ENCODE peak calls at places on chromosomes 1 and 21, in six cellular contexts. V is CD4-positive, alpha-beta T cell; J is AG04450; D is fibroblast of the conjunctiva; W is progenitor cell of endocrine pancreas; R is activated T-helper 1 cell treated with anti-CD3 and anti-CD28 coated beads, Interleukin-2, amount 50 U/mL, for 16 hours. Y is an unnamed sample.

GRCh38 chr1:9612871-9613624 is 24.3 kb downstream of the TMEM201 start:
- DNase-seq in V (no peak), J (no peak), D (no peak), W (no peak), R (no peak), Y (no peak)

GRCh38 chr1:183306317-183307042 is 111.7 kb downstream of the NMNAT2 start:
- DNase-seq in V (no peak), J (no peak), D (no peak), W (no peak), R (no peak), Y (no peak)

GRCh38 chr1:83574749-83575148 is 424.2 kb downstream of the TTLL7 start:
- DNase-seq in V (no peak), J (no peak), D (no peak), W (no peak), R (no peak), Y (no peak)

GRCh38 chr1:211339631-211340041 is 13.0 kb downstream of the TRAF5 start:
- DNase-seq in V (no peak), J (no peak), D (no peak), W (no peak), R (no peak), Y (no peak)

GRCh38 chr1:38559180-38559874 is 300.2 kb downstream of the RRAGC start:
- DNase-seq in V (peak; percentile 76), J (no peak), D (no peak), W (no peak), R (peak; percentile 62), Y (no peak)

GRCh38 chr1:209076688-209077087 is 506.8 kb upstream of the CAMK1G start:
- DNase-seq in V (no peak), J (no peak), D (no peak), W (no peak), R (no peak), Y (no peak)

GRCh38 chr1:68359045-68359444 is 90.7 kb downstream of the RPE65 start:
- DNase-seq in V (no peak), J (no peak), D (no peak), W (no peak), R (no peak), Y (no peak)

GRCh38 chr1:230651235-230651634 is 9.0 kb downstream of the COG2 start:
- DNase-seq in V (no peak), J (no peak), D (no peak), W (no peak), R (no peak), Y (no peak)

GRCh38 chr21:38902608-38903445 is 97.1 kb downstream of the ETS2 start:
- DNase-seq in V (no peak), J (no peak), D (no peak), W (no peak), R (no peak), Y (no peak)

GRCh38 chr1:223143760-223144248 is 756 bp upstream of the TLR5 start:
- DNase-seq in V (no peak), J (no peak), D (no peak), W (no peak), R (no peak), Y (no peak)

GRCh38 chr1:109274533-109275476 is 8.1 kb downstream of the PSRC1 start:
- DNase-seq in V (no peak), J (no peak), D (no peak), W (peak; percentile 42), R (no peak), Y (no peak)

GRCh38 chr1:176691251-176692228 is 228.6 kb downstream of the PAPPA2 start:
- DNase-seq in V (no peak), J (peak; percentile 6), D (peak; percentile 28), W (no peak), R (no peak), Y (peak; percentile 42)

GRCh38 chr1:246497331-246497915 is 9.7 kb downstream of the SMYD3 start:
- DNase-seq in V (no peak), J (peak; percentile 39), D (peak; percentile 73), W (no peak), R (no peak), Y (peak; percentile 71)

GRCh38 chr1:53343831-53344668 is 16.2 kb upstream of the LRP8 start:
- DNase-seq in V (no peak), J (no peak), D (no peak), W (peak; percentile 3), R (no peak), Y (no peak)

GRCh38 chr1:167207940-167208623 is 12.6 kb upstream of the POU2F1 start:
- DNase-seq in V (no peak), J (no peak), D (no peak), W (no peak), R (no peak), Y (no peak)

GRCh38 chr1:225811622-225812487 is 1.9 kb downstream of the EPHX1 start:
- DNase-seq in V (no peak), J (no peak), D (no peak), W (no peak), R (no peak), Y (peak; percentile 32)

GRCh38 chr1:11579506-11579905 is 74.7 kb downstream of the FBXO2 start:
- DNase-seq in V (no peak), J (no peak), D (no peak), W (no peak), R (no peak), Y (no peak)

GRCh38 chr1:205774277-205775014 is 836 bp downstream of the RAB29 start:
- DNase-seq in V (peak; percentile 19), J (no peak), D (no peak), W (no peak), R (peak; percentile 6), Y (no peak)

GRCh38 chr1:53061123-53061858 is 722 bp upstream of the PODN start:
- DNase-seq in V (no peak), J (no peak), D (peak; percentile 26), W (no peak), R (no peak), Y (no peak)

GRCh38 chr1:234768569-234769283 is 158.7 kb upstream of the IRF2BP2 start:
- DNase-seq in V (no peak), J (no peak), D (no peak), W (no peak), R (no peak), Y (no peak)

GRCh38 chr1:243924188-243924587 is 74.1 kb upstream of the AKT3 start:
- DNase-seq in V (no peak), J (no peak), D (peak; percentile 51), W (no peak), R (no peak), Y (no peak)

GRCh38 chr1:221712776-221713431 is 29.0 kb downstream of the DUSP10 start:
- DNase-seq in V (peak; percentile 72), J (no peak), D (no peak), W (no peak), R (peak; percentile 58), Y (no peak)

GRCh38 chr1:51569284-51570062 is 47.4 kb upstream of the OSBPL9 start:
- DNase-seq in V (peak; percentile 7), J (peak; percentile 30), D (no peak), W (no peak), R (no peak), Y (no peak)

GRCh38 chr1:159014851-159015250 is 5.1 kb downstream of the IFI16 start:
- DNase-seq in V (no peak), J (no peak), D (no peak), W (no peak), R (no peak), Y (no peak)

GRCh38 chr1:35605071-35605881 is 32.2 kb downstream of the TFAP2E start:
- DNase-seq in V (no peak), J (no peak), D (no peak), W (no peak), R (no peak), Y (no peak)

GRCh38 chr1:223765719-223766340 is 53.5 kb downstream of the CAPN2 start:
- DNase-seq in V (no peak), J (no peak), D (no peak), W (no peak), R (no peak), Y (no peak)

GRCh38 chr1:232629250-232630046 is 485 bp downstream of the SIPA1L2 start:
- DNase-seq in V (no peak), J (no peak), D (no peak), W (peak; percentile 49), R (no peak), Y (peak; percentile 10)

GRCh38 chr1:156082111-156083091 is at the start of gene MEX3A:
- DNase-seq in V (no peak), J (no peak), D (peak; percentile 33), W (peak; percentile 90), R (peak; percentile 31), Y (peak; percentile 89)

GRCh38 chr1:243851765-243852164 is 1.7 kb upstream of the AKT3 start:
- DNase-seq in V (no peak), J (no peak), D (no peak), W (no peak), R (no peak), Y (no peak)

Y was measured in cerebellum.